ENCODE peak calls at places on chromosomes 4 and X, in four cellular contexts. L, Q, U and O are unnamed samples. For H3K4me1 and H3K36me3, the result is how much of the 10 kb centered on the place peaks cover.

GRCh38 chr4:85940131-85940530 is 419.7 kb downstream of the MAPK10 start:
- DNase-seq in U (no peak), L (no peak), Q (no peak), O (no peak)

GRCh38 chrX:48769230-48769629 is 7.7 kb downstream of the GLOD5 start:
- DNase-seq in L (no peak), U (no peak), Q (no peak), O (no peak)

GRCh38 chr4:30616943-30617646 is 103.1 kb upstream of the PCDH7 start:
- DNase-seq in U (no peak), Q (no peak), L (no peak), O (no peak)

GRCh38 chrX:65674351-65674893 is 7.0 kb downstream of the MSN start:
- DNase-seq in Q (no peak), L (no peak), U (no peak), O (no peak)

GRCh38 chrX:55796496-55796895 is 78.9 kb downstream of the RRAGB start:
- DNase-seq in U (no peak), L (no peak), Q (no peak), O (no peak)

GRCh38 chr4:88457307-88458090 is 580 bp downstream of the HERC5 start:
- DNase-seq in Q (peak), L (peak), U (peak), O (peak)

GRCh38 chr4:182091128-182091527 is 152.1 kb upstream of the TENM3 start:
- DNase-seq in U (no peak), L (no peak), Q (no peak), O (no peak)

GRCh38 chr4:175377203-175377602 is 434.9 kb downstream of the GPM6A start:
- DNase-seq in U (no peak), L (no peak), Q (no peak), O (no peak)

GRCh38 chr4:58809948-58810347 is 1699.8 kb upstream of the IGFBP7 start:
- DNase-seq in L (no peak), U (no peak), Q (no peak), O (no peak)

GRCh38 chrX:3815896-3816664 is 102.6 kb upstream of the PRKX start:
- DNase-seq in U (peak), L (peak), Q (peak), O (peak)

GRCh38 chrX:38999967-39000745 is 198.9 kb downstream of the MID1IP1 start:
- DNase-seq in Q (no peak), U (no peak), L (no peak), O (no peak)

GRCh38 chr4:153468587-153468986 is 2.4 kb downstream of the TMEM131L start:
- DNase-seq in L (no peak), U (peak), Q (no peak), O (no peak)

GRCh38 chr4:88659061-88659889 is 38.4 kb downstream of the NAP1L5 start:
- DNase-seq in Q (no peak), L (peak), U (peak), O (no peak)

GRCh38 chr4:931194-931959 is 739 bp downstream of the GAK start:
- DNase-seq in U (peak), Q (no peak), L (no peak), O (peak)

GRCh38 chr4:68368566-68369473 is 18.9 kb upstream of the YTHDC1 start:
- DNase-seq in L (no peak), U (no peak), Q (no peak), O (no peak)

GRCh38 chr4:173319696-173320095 is 14.5 kb downstream of the HMGB2 start:
- DNase-seq in Q (no peak), L (no peak), U (no peak), O (no peak)

GRCh38 chr4:4666187-4666586 is 124.3 kb upstream of the STX18 start:
- DNase-seq in U (no peak), L (no peak), Q (no peak), O (no peak)

GRCh38 chrX:15600745-15601144 is at the start of gene ACE2:
- DNase-seq in Q (no peak), U (no peak), L (no peak), O (no peak)

GRCh38 chr4:3527914-3528876 is 4.0 kb downstream of the LRPAP1 start:
- DNase-seq in L (peak), Q (no peak), U (no peak), O (no peak)

GRCh38 chrX:46838974-46839480 is 2.2 kb downstream of the RP2 start:
- DNase-seq in L (no peak), U (no peak), Q (no peak), O (no peak)

GRCh38 chr4:84499065-84499982 is at the start of gene NKX6-1:
- DNase-seq in L (peak), Q (peak), U (peak), O (no peak)

GRCh38 chr4:76588268-76588667 is 153.2 kb downstream of the SHROOM3 start:
- DNase-seq in Q (no peak), U (no peak), L (no peak), O (no peak)

GRCh38 chr4:9921326-9921725 is 100.0 kb downstream of the SLC2A9 start:
- DNase-seq in Q (no peak), U (no peak), L (no peak), O (no peak)

GRCh38 chrX:46687619-46688018 is 71.3 kb downstream of the SLC9A7 start:
- DNase-seq in U (no peak), Q (no peak), L (no peak), O (no peak)

GRCh38 chrX:137573356-137574101 is 7.6 kb downstream of the ZIC3 start:
- DNase-seq in U (no peak), L (no peak), Q (no peak), O (no peak)
- H3K4me1 ChIP-seq in U (under half), L (under half), Q (under half), O (under half)

GRCh38 chr4:177032341-177032740 is 239.6 kb upstream of the VEGFC start:
- DNase-seq in L (no peak), Q (no peak), U (no peak), O (no peak)

GRCh38 chr4:177033130-177033529 is 240.4 kb upstream of the VEGFC start:
- DNase-seq in Q (no peak), U (no peak), L (no peak), O (no peak)

DNA sequence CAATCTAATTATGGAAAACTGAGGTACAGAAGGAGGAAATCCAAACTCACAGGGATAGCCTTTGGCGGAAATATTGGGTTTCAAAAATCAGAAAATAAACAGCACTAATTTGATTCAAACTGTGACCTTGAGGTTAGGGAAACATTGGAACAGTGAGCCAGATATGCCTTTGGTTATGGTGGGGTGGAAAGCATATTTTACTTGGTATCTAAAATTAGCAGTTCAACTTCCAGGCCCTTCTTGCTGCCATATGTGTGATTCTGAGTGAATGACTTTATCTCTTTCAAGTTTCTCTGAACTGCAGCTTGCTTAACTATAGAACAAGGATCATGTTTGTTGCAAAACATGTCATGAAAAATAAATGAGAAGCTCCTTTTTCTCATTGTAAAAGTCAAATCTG is 240.9 kb upstream of the VEGFC start:
- DNase-seq in U (no peak), L (no peak), Q (no peak), O (no peak)
- H3K36me3 ChIP-seq in U (under half), L (under half), Q (under half), O (under half)

DNA sequence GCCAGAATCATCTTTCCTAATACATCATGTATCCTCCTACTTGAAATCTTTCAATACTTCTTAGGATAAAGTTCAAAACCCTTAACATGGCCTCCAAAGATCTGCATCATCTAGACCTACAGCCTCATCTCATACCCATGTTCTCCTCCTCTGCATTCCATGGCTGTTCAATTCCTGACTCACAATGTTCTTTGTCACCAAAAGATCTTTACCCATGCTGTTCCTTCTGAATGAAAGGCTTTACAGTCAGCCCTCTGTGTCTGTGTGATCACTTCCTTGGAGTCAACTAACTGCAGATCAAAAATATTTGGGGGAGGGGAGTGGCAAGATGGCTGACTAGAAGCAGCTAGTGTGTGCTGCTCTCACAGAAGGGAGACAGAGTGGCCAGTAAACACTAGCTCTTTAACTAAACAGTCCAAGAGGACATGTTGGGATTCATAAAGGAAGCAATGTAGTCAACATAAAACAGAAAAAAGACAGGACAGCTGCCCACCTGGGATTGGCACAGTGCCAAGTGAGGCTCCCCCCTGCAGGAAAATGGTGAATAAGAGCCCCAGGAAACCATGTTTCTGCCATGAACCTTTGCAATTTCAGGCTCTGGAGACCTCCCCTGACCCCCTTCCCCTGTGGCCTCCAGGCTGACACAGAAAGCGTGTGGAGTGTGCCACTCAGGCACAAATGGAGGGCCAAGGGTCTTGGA is 31.9 kb downstream of the CBR4 start:
- DNase-seq in L (no peak), U (no peak), Q (no peak), O (no peak)
- H3K4me1 ChIP-seq in L (under half), U (under half), Q (under half), O (under half)

GRCh38 chr4:48138936-48139335 is 4.9 kb upstream of the TXK start:
- DNase-seq in Q (no peak), L (no peak), U (peak), O (peak)
- H3K36me3 ChIP-seq in Q (under half), L (under half), U (under half), O (under half)

DNA sequence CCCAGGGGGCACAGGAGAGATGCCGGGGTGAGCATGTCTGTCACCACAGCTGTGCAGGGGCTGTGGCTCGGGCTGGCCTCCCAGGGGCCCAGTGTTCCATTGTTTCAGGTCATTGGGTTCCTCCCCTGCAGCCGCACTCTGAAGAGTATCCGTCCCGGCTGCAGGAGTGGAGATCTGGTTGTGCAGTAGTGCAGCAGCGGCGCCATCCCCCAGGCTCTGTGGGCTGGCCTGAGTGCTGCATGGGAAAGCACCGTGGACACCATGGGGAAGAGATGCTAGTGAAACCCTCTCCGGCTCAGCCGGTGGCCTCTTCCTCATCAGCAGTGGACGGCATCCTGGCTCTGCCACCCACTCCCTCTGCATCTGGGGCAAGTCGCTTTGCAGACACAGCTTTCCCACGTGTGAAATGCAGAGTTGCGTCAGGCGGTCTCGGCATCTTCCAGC is 29.2 kb downstream of the TBC1D14 start:
- DNase-seq in Q (peak), L (peak), U (no peak), O (no peak)
- H3K4me1 ChIP-seq in Q (under half), L (under half), U (under half), O (half or more)

GRCh38 chr4:51865717-51866116 is 22.8 kb downstream of the DCUN1D4 start:
- DNase-seq in U (no peak), Q (no peak), L (no peak), O (no peak)
- H3K36me3 ChIP-seq in U (under half), Q (half or more), L (under half), O (under half)

GRCh38 chr4:152277333-152277732 is 258.6 kb downstream of the FBXW7 start:
- DNase-seq in L (no peak), U (no peak), Q (no peak), O (no peak)
- H3K4me1 ChIP-seq in L (under half), U (under half), Q (under half), O (under half)

DNA sequence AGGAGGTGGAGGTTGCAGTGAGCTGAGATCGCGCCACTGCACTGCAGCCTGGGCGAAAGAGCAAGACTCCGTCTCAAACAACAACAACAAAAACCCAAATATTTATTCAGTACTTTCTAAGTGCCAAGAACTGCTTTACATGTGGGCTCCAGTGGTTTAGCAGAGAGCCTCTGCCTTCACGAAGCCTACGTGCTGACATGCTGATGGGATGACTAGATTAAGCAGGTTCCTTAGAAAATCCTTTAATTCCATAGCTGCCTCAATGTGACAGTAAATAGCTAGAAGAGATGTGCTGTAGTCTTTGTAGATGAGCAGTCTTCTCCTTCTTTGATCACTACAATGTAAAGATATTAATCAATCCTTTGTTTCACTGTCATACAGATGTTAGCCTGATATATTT is 49.6 kb downstream of the TAPT1 start:
- DNase-seq in L (no peak), Q (no peak), U (no peak), O (no peak)
- H3K36me3 ChIP-seq in L (under half), Q (half or more), U (under half), O (under half)